ENCODE peak calls at places on chromosome 1, in seven cellular contexts. P is memory B cell; R is activated naive CD8-positive, alpha-beta T cell treated with anti-CD3 and anti-CD28 coated beads, Interleukin-2, amount 50 U/mL, for 24 hours; T is ACHN; U is EL; A is GM04504; Q is ovary. M is an unnamed sample.
A peak's percentile ranks its signal among the peaks of the same experiment; 100 is the strongest.

GRCh38 chr1:6975371-6975770 is 190.1 kb downstream of the CAMTA1 start:
- DNase-seq in P (no peak), R (no peak), T (no peak), U (no peak), A (no peak), Q (no peak), M (no peak)

GRCh38 chr1:157782946-157783345 is 6.0 kb upstream of the FCRL2 start:
- DNase-seq in P (no peak), R (no peak), T (no peak), U (no peak), A (no peak), Q (no peak), M (no peak)

GRCh38 chr1:147673816-147674215 is 3.5 kb upstream of the ACP6 start:
- DNase-seq in P (no peak), R (no peak), T (no peak), U (no peak), A (no peak), Q (no peak), M (no peak)

GRCh38 chr1:71031426-71031825 is 16.2 kb downstream of the PTGER3 start:
- DNase-seq in P (no peak), R (no peak), T (no peak), U (peak; percentile 33), A (peak; percentile 57), Q (no peak), M (no peak)

GRCh38 chr1:181208967-181209366 is 120.5 kb downstream of the IER5 start:
- DNase-seq in P (no peak), R (no peak), T (no peak), U (no peak), A (no peak), Q (no peak), M (no peak)

GRCh38 chr1:98468111-98468717 is 193.3 kb upstream of the SNX7 start:
- DNase-seq in P (no peak), R (no peak), T (peak; percentile 66), U (peak; percentile 68), A (peak; percentile 19), Q (no peak), M (peak; percentile 2)

GRCh38 chr1:150094734-150095133 is 27.2 kb downstream of the VPS45 start:
- DNase-seq in P (no peak), R (no peak), T (no peak), U (no peak), A (no peak), Q (no peak), M (no peak)

GRCh38 chr1:175338447-175339135 is 146.0 kb upstream of the KIAA0040 start:
- DNase-seq in P (peak; percentile 48), R (peak; percentile 70), T (peak; percentile 12), U (no peak), A (no peak), Q (no peak), M (peak; percentile 16)

GRCh38 chr1:10685851-10686403 is 110.5 kb downstream of the CASZ1 start:
- DNase-seq in P (no peak), R (no peak), T (no peak), U (no peak), A (no peak), Q (peak; percentile 73), M (no peak)

GRCh38 chr1:154972517-154973343 is 1.8 kb upstream of the CKS1B start:
- DNase-seq in P (no peak), R (no peak), T (peak; percentile 99), U (peak; percentile 98), A (peak; percentile 91), Q (peak; percentile 66), M (no peak)

GRCh38 chr1:53945183-53945432 is 391 bp downstream of the IFT25 start:
- DNase-seq in P (peak; percentile 17), R (no peak), T (no peak), U (no peak), A (no peak), Q (no peak), M (no peak)

GRCh38 chr1:77263708-77264107 is 18.1 kb upstream of the AK5 start:
- DNase-seq in P (no peak), R (no peak), T (no peak), U (no peak), A (no peak), Q (no peak), M (no peak)

GRCh38 chr1:150995896-150996295 is 10.8 kb downstream of the MINDY1 start:
- DNase-seq in P (no peak), R (no peak), T (no peak), U (peak; percentile 41), A (no peak), Q (no peak), M (no peak)

GRCh38 chr1:207335695-207336363 is 14.4 kb downstream of the CD55 start:
- DNase-seq in P (no peak), R (no peak), T (no peak), U (peak; percentile 15), A (no peak), Q (no peak), M (peak; percentile 56)

GRCh38 chr1:228860911-228861829 is 125.9 kb downstream of the RHOU start:
- DNase-seq in P (no peak), R (no peak), T (peak; percentile 98), U (peak; percentile 89), A (peak; percentile 54), Q (no peak), M (no peak)

GRCh38 chr1:214377886-214378285 is 96.9 kb downstream of the SMYD2 start:
- DNase-seq in P (no peak), R (no peak), T (no peak), U (peak; percentile 88), A (no peak), Q (no peak), M (no peak)

GRCh38 chr1:179091691-179092165 is 9.9 kb downstream of the TOR3A start:
- DNase-seq in P (no peak), R (no peak), T (no peak), U (peak; percentile 57), A (peak; percentile 55), Q (peak; percentile 87), M (no peak)

GRCh38 chr1:39620659-39621165 is 18.7 kb downstream of the HEYL start:
- DNase-seq in P (no peak), R (no peak), T (no peak), U (no peak), A (no peak), Q (peak; percentile 34), M (no peak)

GRCh38 chr1:62391369-62391971 is 45.4 kb upstream of the USP1 start:
- DNase-seq in P (no peak), R (peak; percentile 17), T (peak; percentile 45), U (peak; percentile 27), A (no peak), Q (no peak), M (no peak)

GRCh38 chr1:96425382-96426129 is 296.0 kb upstream of the PTBP2 start:
- DNase-seq in P (no peak), R (no peak), T (no peak), U (no peak), A (no peak), Q (no peak), M (no peak)

GRCh38 chr1:245537992-245538391 is 383.2 kb downstream of the KIF26B start:
- DNase-seq in P (no peak), R (no peak), T (no peak), U (no peak), A (peak; percentile 3), Q (no peak), M (no peak)